ENCODE peak calls at places on chromosomes 11 and 22, in five cellular contexts. E is Karpas-422; X is psoas muscle; V is CD4-positive, alpha-beta T cell; R is H9. Z is an unnamed sample.

GRCh38 chr11:102546923-102547471 is 16.4 kb upstream of the MMP7 start:
- DNase-seq in E (peak; percentile 58), X (no peak), V (no peak), R (no peak), Z (no peak)

GRCh38 chr11:28961726-28962125 is 853.5 kb downstream of the METTL15 start:
- DNase-seq in E (no peak), X (no peak), V (no peak), R (no peak), Z (no peak)

GRCh38 chr22:41793871-41794270 is 6.6 kb upstream of the CCDC134 start:
- DNase-seq in E (no peak), X (no peak), V (no peak), R (no peak), Z (no peak)

GRCh38 chr11:60274462-60274861 is 6.0 kb upstream of the MS4A4A start:
- DNase-seq in E (no peak), X (no peak), V (no peak), R (no peak), Z (no peak)

GRCh38 chr11:3614742-3615171 is 27.0 kb downstream of the ART5 start:
- DNase-seq in E (no peak), X (peak; percentile 47), V (peak; percentile 36), R (no peak), Z (no peak)

GRCh38 chr11:121500275-121500674 is 47.5 kb upstream of the SORL1-AS1 start:
- DNase-seq in E (no peak), X (no peak), V (no peak), R (no peak), Z (no peak)

GRCh38 chr11:74849525-74850391 is 99.1 kb downstream of the XRRA1 start:
- DNase-seq in E (no peak), X (peak; percentile 56), V (no peak), R (peak; percentile 81), Z (no peak)

GRCh38 chr11:73389134-73389525 is 12.9 kb downstream of the RELT start:
- DNase-seq in E (no peak), X (no peak), V (no peak), R (no peak), Z (no peak)

GRCh38 chr22:26670459-26670858 is 13.1 kb downstream of the MIAT start:
- DNase-seq in E (peak; percentile 46), X (no peak), V (no peak), R (no peak), Z (no peak)

GRCh38 chr11:70908223-70908622 is 344.2 kb downstream of the SHANK2 start:
- DNase-seq in E (no peak), X (no peak), V (no peak), R (no peak), Z (peak; percentile 18)

GRCh38 chr11:32279672-32280071 is 155.7 kb downstream of the WT1 start:
- DNase-seq in E (no peak), X (no peak), V (no peak), R (no peak), Z (no peak)

GRCh38 chr11:103892603-103893002 is 143.8 kb upstream of the DDI1 start:
- DNase-seq in E (peak; percentile 54), X (no peak), V (no peak), R (no peak), Z (no peak)

GRCh38 chr22:39179841-39180335 is 27.4 kb upstream of the CBX7 start:
- DNase-seq in E (no peak), X (no peak), V (no peak), R (peak; percentile 76), Z (peak; percentile 31)

GRCh38 chr11:104033134-104033533 is 3.3 kb upstream of the DDI1 start:
- DNase-seq in E (no peak), X (no peak), V (no peak), R (no peak), Z (peak; percentile 28)

GRCh38 chr22:29346659-29347058 is 31.2 kb upstream of the RASL10A start:
- DNase-seq in E (no peak), X (no peak), V (no peak), R (no peak), Z (peak; percentile 89)

GRCh38 chr22:39268645-39269044 is 23.9 kb upstream of the PDGFB start:
- DNase-seq in E (no peak), X (no peak), V (no peak), R (no peak), Z (no peak)

GRCh38 chr11:99244613-99245012 is 223.9 kb downstream of the CNTN5 start:
- DNase-seq in E (no peak), X (no peak), V (no peak), R (no peak), Z (no peak)

GRCh38 chr22:38792833-38793232 is 1.1 kb downstream of the DNAL4 start:
- DNase-seq in E (no peak), X (no peak), V (no peak), R (no peak), Z (no peak)

GRCh38 chr22:32413715-32414114 is 1.7 kb upstream of the RTCB start:
- DNase-seq in E (no peak), X (no peak), V (no peak), R (no peak), Z (no peak)

GRCh38 chr11:76788661-76789442 is 5.7 kb downstream of the TSKU start:
- DNase-seq in E (no peak), X (no peak), V (no peak), R (no peak), Z (peak; percentile 75)

GRCh38 chr11:59173080-59173963 is 1.4 kb downstream of the DTX4 start:
- DNase-seq in E (no peak), X (no peak), V (no peak), R (peak; percentile 71), Z (peak; percentile 60)

GRCh38 chr22:43526117-43526655 is 114.4 kb downstream of the MPPED1 start:
- DNase-seq in E (no peak), X (no peak), V (no peak), R (no peak), Z (no peak)

GRCh38 chr11:13667795-13668101 is 720 bp upstream of the FAR1 start:
- DNase-seq in E (no peak), X (no peak), V (no peak), R (no peak), Z (no peak)

GRCh38 chr11:80146231-80146630 is 705.4 kb upstream of the TENM4 start:
- DNase-seq in E (no peak), X (no peak), V (no peak), R (no peak), Z (no peak)

GRCh38 chr22:46471901-46472721 is 65.3 kb downstream of the CELSR1 start:
- DNase-seq in E (no peak), X (no peak), V (no peak), R (no peak), Z (no peak)

GRCh38 chr11:47591764-47592163 is 2.4 kb downstream of the C1QTNF4 start:
- DNase-seq in E (no peak), X (no peak), V (no peak), R (no peak), Z (no peak)
- H3K27me3 ChIP-seq in E (no peaks in the 10 kb centered on the region), X (peaks cover 53% of the 10 kb centered on the region), V (peaks cover 41% of the 10 kb centered on the region), R (peaks cover 10% of the 10 kb centered on the region), Z (no peaks in the 10 kb centered on the region)

DNA sequence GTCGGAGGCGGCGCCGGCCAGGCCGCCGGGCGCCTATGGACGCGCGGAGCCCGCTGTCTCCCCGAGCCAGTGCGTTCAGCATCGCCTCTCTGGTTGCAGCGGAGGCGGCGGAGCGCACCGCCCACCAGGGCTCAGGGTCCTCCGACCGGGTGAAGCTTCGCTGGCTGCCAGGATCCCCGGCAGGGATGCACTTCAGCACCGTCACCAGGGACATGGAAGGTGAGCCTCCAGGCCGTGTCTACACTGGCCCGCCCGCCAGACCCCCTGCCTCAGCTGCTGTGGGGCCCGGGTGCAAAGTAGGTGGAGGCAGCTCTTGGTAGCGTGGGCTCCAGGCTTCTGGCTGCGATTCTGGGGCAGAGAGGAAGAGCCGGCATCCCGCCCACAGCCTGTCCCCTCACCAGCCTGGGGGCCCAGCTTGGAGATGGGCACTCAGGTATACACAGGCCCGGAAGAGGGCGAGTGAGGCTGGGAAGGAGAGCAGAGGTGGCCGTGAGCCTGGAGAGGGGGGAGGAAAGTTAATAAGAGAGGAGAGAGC is 1.1 kb upstream of the TBX1 start:
- DNase-seq in E (no peak), X (no peak), V (no peak), R (peak; percentile 56), Z (no peak)
- H3K27me3 ChIP-seq in E (no peaks in the 10 kb centered on the region), X (peaks cover 32% of the 10 kb centered on the region), V (peaks cover 81% of the 10 kb centered on the region), R (peaks cover 86% of the 10 kb centered on the region), Z (no peaks in the 10 kb centered on the region)

DNA sequence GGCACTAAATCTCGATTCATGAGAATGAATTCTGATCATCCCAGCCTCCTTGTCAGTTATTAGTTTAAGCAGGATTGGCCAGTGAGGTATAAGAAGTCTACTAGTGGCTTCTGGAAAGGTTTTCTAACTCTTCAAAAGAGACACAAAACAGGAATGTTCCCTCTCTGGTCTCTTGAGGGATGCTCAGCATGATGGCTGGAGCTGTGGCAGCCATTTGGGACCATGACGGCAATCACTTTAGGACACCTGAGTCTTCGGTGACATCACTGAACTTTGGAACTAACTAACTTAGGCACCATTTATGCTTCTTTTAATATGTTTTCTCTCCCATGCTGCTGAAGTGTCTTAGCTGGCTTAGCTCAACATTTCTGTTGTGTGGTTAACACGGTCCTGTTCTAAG is 20.2 kb upstream of the CRY2 start:
- DNase-seq in E (no peak), X (no peak), V (peak; percentile 2), R (no peak), Z (no peak)
- H3K27me3 ChIP-seq in E (no peaks in the 10 kb centered on the region), X (no peaks in the 10 kb centered on the region), V (peaks cover 7% of the 10 kb centered on the region), R (no peaks in the 10 kb centered on the region), Z (no peaks in the 10 kb centered on the region)

GRCh38 chr11:69204246-69205124 is 48.8 kb downstream of the SMIM38 start:
- DNase-seq in E (no peak), X (no peak), V (peak; percentile 19), R (no peak), Z (peak; percentile 33)
- H3K27me3 ChIP-seq in E (no peaks in the 10 kb centered on the region), X (peaks cover 39% of the 10 kb centered on the region), V (no peaks in the 10 kb centered on the region), R (no peaks in the 10 kb centered on the region), Z (no peaks in the 10 kb centered on the region)

GRCh38 chr22:37328017-37328416 is 45.7 kb downstream of the CYTH4 start:
- DNase-seq in E (no peak), X (no peak), V (no peak), R (no peak), Z (no peak)
- H3K27me3 ChIP-seq in E (no peaks in the 10 kb centered on the region), X (peaks cover 88% of the 10 kb centered on the region), V (peaks cover 54% of the 10 kb centered on the region), R (no peaks in the 10 kb centered on the region), Z (no peaks in the 10 kb centered on the region)

GRCh38 chr22:49351761-49352221 is 475.9 kb downstream of the BRD1 start:
- DNase-seq in E (no peak), X (no peak), V (peak; percentile 25), R (peak; percentile 20), Z (no peak)
- H3K27me3 ChIP-seq in E (no peaks in the 10 kb centered on the region), X (peaks cover 32% of the 10 kb centered on the region), V (peaks cover 9% of the 10 kb centered on the region), R (no peaks in the 10 kb centered on the region), Z (no peaks in the 10 kb centered on the region)